ENCODE peak calls at places on chromosomes 3 and 15, in ten cellular contexts. D, G, I, L, P, O, N, M, W and F are unnamed samples.

GRCh38 chr3:13149331-13150203 is 76.3 kb upstream of the IQSEC1 start:
- DNase-seq in D (peak), G (no peak), I (no peak), L (peak), P (no peak), O (peak), N (no peak), M (no peak), W (no peak), F (peak)

GRCh38 chr3:51191768-51192167 is 193.3 kb upstream of the MANF start:
- DNase-seq in D (no peak), G (no peak), I (no peak), L (no peak), P (no peak), O (no peak), N (no peak), M (no peak), W (no peak), F (no peak)

GRCh38 chr3:107987036-107987557 is 103.7 kb downstream of the CD47 start:
- DNase-seq in D (peak), G (peak), I (peak), L (no peak), P (no peak), O (peak), N (no peak), M (peak), W (peak), F (peak)

GRCh38 chr3:42037318-42037945 is 53.7 kb upstream of the TRAK1 start:
- DNase-seq in D (no peak), G (no peak), I (no peak), L (no peak), P (no peak), O (no peak), N (no peak), M (no peak), W (no peak), F (no peak)

GRCh38 chr3:64533565-64534317 is 154.1 kb downstream of the ADAMTS9 start:
- DNase-seq in D (peak), G (peak), I (peak), L (peak), P (peak), O (peak), N (peak), M (peak), W (peak), F (peak)

GRCh38 chr3:161510510-161511260 is 14.1 kb downstream of the OTOL1 start:
- DNase-seq in D (no peak), G (no peak), I (no peak), L (no peak), P (no peak), O (no peak), N (no peak), M (no peak), W (no peak), F (no peak)

GRCh38 chr3:149490260-149490971 is 15.9 kb downstream of the TM4SF4 start:
- DNase-seq in D (no peak), G (no peak), I (no peak), L (no peak), P (no peak), O (no peak), N (no peak), M (no peak), W (peak), F (no peak)

GRCh38 chr15:90818251-90819210 is 49.9 kb upstream of the FURIN start:
- DNase-seq in D (peak), G (peak), I (peak), L (peak), P (peak), O (no peak), N (peak), M (no peak), W (no peak), F (no peak)

GRCh38 chr3:165130709-165131108 is 52.4 kb upstream of the SI start:
- DNase-seq in D (no peak), G (no peak), I (no peak), L (no peak), P (no peak), O (no peak), N (no peak), M (no peak), W (no peak), F (no peak)

GRCh38 chr3:56591256-56591655 is 34.3 kb downstream of the CCDC66 start:
- DNase-seq in D (no peak), G (no peak), I (no peak), L (no peak), P (no peak), O (no peak), N (peak), M (no peak), W (no peak), F (no peak)

GRCh38 chr15:34776706-34777105 is 18.6 kb downstream of the ACTC1 start:
- DNase-seq in D (no peak), G (no peak), I (no peak), L (no peak), P (no peak), O (no peak), N (no peak), M (no peak), W (no peak), F (no peak)

GRCh38 chr3:194423317-194423716 is 24.3 kb upstream of the GP5 start:
- DNase-seq in D (no peak), G (no peak), I (no peak), L (no peak), P (no peak), O (no peak), N (no peak), M (no peak), W (peak), F (peak)

GRCh38 chr3:19149388-19149787 is 1.1 kb downstream of the KCNH8 start:
- DNase-seq in D (no peak), G (no peak), I (no peak), L (no peak), P (peak), O (no peak), N (peak), M (no peak), W (no peak), F (no peak)

GRCh38 chr3:30437172-30437571 is 169.2 kb upstream of the TGFBR2 start:
- DNase-seq in D (peak), G (no peak), I (no peak), L (no peak), P (peak), O (no peak), N (no peak), M (no peak), W (no peak), F (peak)

GRCh38 chr15:60374209-60374608 is 23.6 kb downstream of the ANXA2 start:
- DNase-seq in D (no peak), G (no peak), I (no peak), L (no peak), P (no peak), O (no peak), N (no peak), M (no peak), W (no peak), F (no peak)

GRCh38 chr3:71694358-71694999 is 30.7 kb downstream of the EIF4E3 start:
- DNase-seq in D (no peak), G (no peak), I (no peak), L (no peak), P (no peak), O (no peak), N (no peak), M (no peak), W (no peak), F (peak)

GRCh38 chr3:54476876-54477275 is 354.5 kb downstream of the CACNA2D3 start:
- DNase-seq in D (no peak), G (no peak), I (no peak), L (no peak), P (no peak), O (no peak), N (no peak), M (no peak), W (no peak), F (no peak)

GRCh38 chr3:78497025-78497424 is 1270.8 kb downstream of the ROBO1 start:
- DNase-seq in D (no peak), G (peak), I (no peak), L (no peak), P (no peak), O (no peak), N (no peak), M (no peak), W (no peak), F (no peak)

GRCh38 chr3:111621535-111621934 is 26.4 kb upstream of the ZBED2 start:
- DNase-seq in D (no peak), G (peak), I (no peak), L (no peak), P (peak), O (no peak), N (no peak), M (no peak), W (no peak), F (no peak)

GRCh38 chr3:78724886-78725285 is 1042.9 kb downstream of the ROBO1 start:
- DNase-seq in D (no peak), G (no peak), I (no peak), L (no peak), P (peak), O (no peak), N (no peak), M (no peak), W (no peak), F (no peak)

GRCh38 chr15:91867581-91868026 is 14.1 kb downstream of the SLCO3A1 start:
- DNase-seq in D (peak), G (peak), I (peak), L (peak), P (peak), O (peak), N (no peak), M (peak), W (peak), F (peak)

GRCh38 chr3:68773401-68773800 is 158.9 kb downstream of the TAFA4 start:
- DNase-seq in D (no peak), G (no peak), I (no peak), L (no peak), P (no peak), O (no peak), N (no peak), M (no peak), W (no peak), F (no peak)

GRCh38 chr3:132407025-132407424 is 10.3 kb upstream of the DNAJC13 start:
- DNase-seq in D (no peak), G (no peak), I (no peak), L (no peak), P (no peak), O (no peak), N (no peak), M (no peak), W (no peak), F (no peak)

GRCh38 chr15:92650256-92650655 is 5.3 kb downstream of the FAM174B start:
- DNase-seq in D (no peak), G (no peak), I (no peak), L (no peak), P (no peak), O (no peak), N (no peak), M (no peak), W (no peak), F (no peak)

GRCh38 chr3:108031893-108032292 is 58.9 kb downstream of the CD47 start:
- DNase-seq in D (no peak), G (no peak), I (no peak), L (no peak), P (no peak), O (no peak), N (no peak), M (peak), W (no peak), F (no peak)

GRCh38 chr3:127015282-127016042 is 32.5 kb downstream of the PLXNA1 start:
- DNase-seq in D (no peak), G (peak), I (no peak), L (no peak), P (peak), O (no peak), N (no peak), M (no peak), W (no peak), F (no peak)

GRCh38 chr3:192481638-192482037 is 245.7 kb downstream of the FGF12 start:
- DNase-seq in D (no peak), G (no peak), I (no peak), L (no peak), P (no peak), O (no peak), N (no peak), M (no peak), W (no peak), F (no peak)

GRCh38 chr3:48663489-48664312 is 1.0 kb upstream of the CELSR3 start:
- DNase-seq in D (peak), G (peak), I (peak), L (peak), P (peak), O (peak), N (peak), M (peak), W (peak), F (peak)

GRCh38 chr15:74429784-74430141 is 4.0 kb downstream of the SEMA7A start:
- DNase-seq in D (no peak), G (no peak), I (no peak), L (no peak), P (no peak), O (no peak), N (no peak), M (no peak), W (no peak), F (no peak)
- TF ChIP-seq POLR2AphosphoS5 in D (no peak), G (no peak), I (no peak), L (no peak), P (no peak), O (no peak), N (no peak), M (no peak), W (no peak), F (no peak)

DNA sequence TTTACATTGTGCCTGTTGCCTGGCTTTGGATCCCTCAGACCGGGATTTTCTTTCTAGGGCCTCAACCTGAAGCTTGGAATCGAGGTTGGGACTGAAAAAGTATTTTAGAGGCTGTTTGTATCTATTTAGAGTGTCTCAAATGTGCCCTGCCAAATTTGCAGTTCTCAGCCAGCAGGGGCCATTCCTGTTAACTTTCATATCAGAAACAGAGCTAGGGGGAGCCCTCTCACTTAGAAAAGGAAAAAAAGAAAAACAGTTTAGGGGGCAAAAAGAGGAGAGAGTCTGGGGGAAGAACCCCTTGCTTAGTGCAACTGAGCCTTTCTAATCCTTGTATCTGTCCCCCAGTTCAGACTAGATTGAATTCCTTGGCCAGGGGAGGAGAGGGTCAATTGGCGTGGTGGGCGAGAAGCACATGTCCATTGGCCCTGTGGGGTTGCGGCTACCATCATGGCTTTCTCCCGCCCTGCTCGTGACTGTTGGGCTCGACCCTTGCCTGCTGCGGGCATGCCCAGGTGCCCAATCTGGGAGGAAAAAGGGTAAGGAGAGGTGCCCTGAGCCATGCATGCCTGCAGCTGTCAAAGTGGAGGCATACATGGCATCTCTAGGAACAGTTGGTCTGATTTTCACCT is 101.6 kb downstream of the CFAP44 start:
- DNase-seq in D (no peak), G (no peak), I (no peak), L (no peak), P (peak), O (no peak), N (no peak), M (no peak), W (no peak), F (no peak)
- TF ChIP-seq CTCF in D (no peak), G (peak), I (no peak), L (no peak), P (peak), O (no peak), N (no peak), M (peak), W (no peak), F (no peak)

DNA sequence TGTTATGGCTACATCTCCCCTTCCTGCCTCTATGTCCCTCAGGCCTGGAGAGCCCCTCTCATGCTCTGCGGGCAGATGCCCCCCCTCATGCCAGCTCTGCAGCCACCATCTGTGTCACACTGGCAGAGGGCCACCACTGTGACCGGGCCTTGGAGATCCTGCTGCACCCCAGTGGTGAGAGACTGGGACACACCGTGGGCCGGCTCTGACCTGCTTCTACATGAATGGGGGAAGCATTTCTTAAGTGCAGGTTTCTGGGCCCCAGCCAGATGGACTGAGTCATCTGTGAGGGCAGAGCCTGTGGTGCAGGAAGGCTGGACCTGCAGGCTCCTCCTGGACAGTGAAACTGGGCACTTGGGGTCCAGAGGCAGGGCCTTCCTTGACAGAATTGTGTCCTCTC is 4.8 kb downstream of the VWA5B2 start:
- DNase-seq in D (no peak), G (peak), I (peak), L (no peak), P (peak), O (peak), N (peak), M (no peak), W (peak), F (no peak)
- TF ChIP-seq POLR2AphosphoS5 in D (no peak), G (no peak), I (no peak), L (no peak), P (no peak), O (no peak), N (no peak), M (no peak), W (peak), F (no peak)

GRCh38 chr3:70065666-70066253 is 66.2 kb downstream of the SAMMSON start:
- DNase-seq in D (no peak), G (peak), I (peak), L (no peak), P (peak), O (no peak), N (no peak), M (no peak), W (no peak), F (no peak)
- TF ChIP-seq CTCF in D (no peak), G (no peak), I (no peak), L (no peak), P (peak), O (no peak), N (no peak), M (peak), W (no peak), F (no peak)

GRCh38 chr3:156443079-156443478 is 111.8 kb downstream of the SSR3 start:
- DNase-seq in D (no peak), G (no peak), I (no peak), L (no peak), P (no peak), O (no peak), N (no peak), M (no peak), W (no peak), F (no peak)
- TF ChIP-seq POLR2AphosphoS5 in D (no peak), G (no peak), I (no peak), L (no peak), P (no peak), O (no peak), N (no peak), M (no peak), W (no peak), F (no peak)

DNA sequence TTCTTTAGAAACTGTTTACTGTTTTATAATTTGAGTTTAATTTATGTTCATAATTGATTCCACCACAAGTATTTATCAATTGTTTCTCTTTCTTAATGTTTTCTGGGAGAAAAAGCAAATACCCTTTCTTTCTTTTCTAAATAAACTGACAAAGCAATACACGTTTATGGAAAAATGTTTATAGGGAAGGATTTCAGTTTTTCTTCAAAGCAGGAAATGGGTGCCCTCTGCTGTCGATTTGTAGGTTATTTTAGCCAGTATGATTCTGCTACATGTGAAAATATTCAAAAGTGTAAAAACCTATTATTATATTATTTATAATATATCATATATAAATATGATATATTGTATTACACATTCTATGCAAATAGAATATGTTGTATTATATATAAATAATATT is 921.0 kb upstream of the ROBO1 start:
- DNase-seq in D (no peak), G (peak), I (no peak), L (no peak), P (peak), O (no peak), N (no peak), M (no peak), W (no peak), F (no peak)
- TF ChIP-seq CTCF in D (no peak), G (peak), I (no peak), L (no peak), P (peak), O (no peak), N (no peak), M (peak), W (no peak), F (peak)

GRCh38 chr3:43180027-43180426 is 74.1 kb upstream of the POMGNT2 start:
- DNase-seq in D (no peak), G (no peak), I (no peak), L (no peak), P (no peak), O (no peak), N (peak), M (no peak), W (no peak), F (peak)

GRCh38 chr3:43181202-43181910 is 75.5 kb upstream of the POMGNT2 start:
- DNase-seq in D (no peak), G (no peak), I (no peak), L (no peak), P (no peak), O (no peak), N (peak), M (no peak), W (no peak), F (peak)

GRCh38 chr3:43176666-43177065 is 70.8 kb upstream of the POMGNT2 start:
- DNase-seq in D (no peak), G (peak), I (no peak), L (no peak), P (no peak), O (no peak), N (no peak), M (no peak), W (no peak), F (no peak)

GRCh38 chr3:43177092-43177491 is 71.2 kb upstream of the POMGNT2 start:
- DNase-seq in D (no peak), G (no peak), I (no peak), L (no peak), P (no peak), O (no peak), N (no peak), M (no peak), W (no peak), F (no peak)

GRCh38 chr3:43178891-43179366 is 73.0 kb upstream of the POMGNT2 start:
- DNase-seq in D (no peak), G (no peak), I (peak), L (no peak), P (no peak), O (no peak), N (no peak), M (no peak), W (no peak), F (peak)
- TF ChIP-seq POLR2AphosphoS5 in D (no peak), G (no peak), I (no peak), L (no peak), P (no peak), O (no peak), N (no peak), M (no peak), W (no peak), F (peak)

GRCh38 chr15:40441736-40442531 is 1.2 kb downstream of the BAHD1 start:
- DNase-seq in D (no peak), G (peak), I (no peak), L (peak), P (peak), O (no peak), N (no peak), M (no peak), W (no peak), F (peak)
- TF ChIP-seq CTCF in D (no peak), G (peak), I (no peak), L (no peak), P (no peak), O (no peak), N (no peak), M (no peak), W (no peak), F (no peak)

GRCh38 chr3:119293761-119294401 is at the start of gene ARHGAP31:
- DNase-seq in D (peak), G (peak), I (peak), L (peak), P (peak), O (peak), N (peak), M (no peak), W (peak), F (peak)
- TF ChIP-seq POLR2AphosphoS5 in D (no peak), G (no peak), I (peak), L (peak), P (peak), O (peak), N (no peak), M (no peak), W (peak), F (no peak)